ENCODE peak calls at places on chromosomes 16 and 17, in eight cellular contexts. G is mucosa of descending colon, E is NCI-H2171, N is NCI-H2081, M is NCI-H1436, S is H1, Y is Ammon's horn, D is heart left ventricle. L is an unnamed sample.

GRCh38 chr17:66466933-66467367 is 164.5 kb downstream of the PRKCA start:
- DNase-seq in E (no peak), M (no peak), Y (no peak), N (no peak), S (no peak), D (peak; percentile 35), G (no peak), L (no peak)

GRCh38 chr17:27466748-27467375 is 10.6 kb downstream of the KSR1 start:
- DNase-seq in M (no peak), N (no peak), E (no peak), D (no peak), S (no peak), Y (no peak), G (no peak), L (no peak)

GRCh38 chr17:79779661-79780365 is 1.9 kb downstream of the CBX2 start:
- DNase-seq in S (no peak), Y (no peak), N (no peak), D (no peak), M (no peak), E (no peak), G (no peak), L (no peak)

GRCh38 chr17:45334231-45334630 is 17.4 kb upstream of the MAP3K14 start:
- DNase-seq in G (no peak), M (peak; percentile 72), N (peak; percentile 99), D (no peak), Y (no peak), S (no peak), E (no peak), L (peak; percentile 38)

GRCh38 chr16:87486282-87486681 is 6.5 kb downstream of the ZCCHC14 start:
- DNase-seq in E (no peak), G (no peak), Y (no peak), M (no peak), N (no peak), D (no peak), S (no peak), L (no peak)

GRCh38 chr16:29993191-29993902 is 2.1 kb downstream of the HIRIP3 start:
- DNase-seq in N (no peak), G (no peak), D (no peak), S (no peak), Y (no peak), M (no peak), E (no peak), L (no peak)

GRCh38 chr17:17774009-17774881 is 62.5 kb downstream of the SREBF1 start:
- DNase-seq in Y (no peak), M (no peak), E (no peak), S (no peak), N (no peak), D (peak; percentile 66), G (peak; percentile 79), L (no peak)

GRCh38 chr17:65088621-65089385 is 32.3 kb upstream of the GNA13 start:
- DNase-seq in D (no peak), E (no peak), S (no peak), G (no peak), N (no peak), M (no peak), Y (no peak), L (no peak)

GRCh38 chr17:75319818-75320691 is 30.8 kb upstream of the SLC25A19 start:
- DNase-seq in N (no peak), S (no peak), M (no peak), G (no peak), D (no peak), E (no peak), Y (no peak), L (no peak)

L was measured in NCI-H2107.